ENCODE peak calls at places on chromosomes 5 and 9, in eight cellular contexts. P, T, N, J, R, I, Z and A are unnamed samples.
A peak's percentile ranks its signal among the peaks of the same experiment; 100 is the strongest.

GRCh38 chr9:110446171-110446570 is 108.5 kb upstream of the TXNDC8 start:
- DNase-seq in P (no peak), T (no peak), N (no peak), J (no peak), R (no peak), I (no peak), Z (no peak), A (no peak)

GRCh38 chr5:148915224-148915803 is 88.9 kb downstream of the ADRB2 start:
- DNase-seq in P (no peak), T (no peak), N (no peak), J (no peak), R (no peak), I (no peak), Z (no peak), A (no peak)

GRCh38 chr9:127698985-127699670 is 7.7 kb upstream of the CFAP157 start:
- DNase-seq in P (peak; percentile 99), T (peak; percentile 96), N (peak; percentile 96), J (peak; percentile 98), R (peak; percentile 99), I (peak; percentile 73), Z (peak; percentile 96), A (peak; percentile 97)

GRCh38 chr9:107711528-107711927 is 222.0 kb upstream of the KLF4 start:
- DNase-seq in P (peak; percentile 40), T (peak; percentile 26), N (no peak), J (peak; percentile 45), R (no peak), I (no peak), Z (peak; percentile 88), A (peak; percentile 15)

GRCh38 chr9:19156805-19157204 is 29.5 kb upstream of the PLIN2 start:
- DNase-seq in P (peak; percentile 64), T (peak; percentile 26), N (no peak), J (no peak), R (peak; percentile 68), I (no peak), Z (no peak), A (no peak)

GRCh38 chr9:122126340-122127333 is 32.9 kb downstream of the NDUFA8 start:
- DNase-seq in P (no peak), T (no peak), N (no peak), J (no peak), R (peak; percentile 62), I (no peak), Z (no peak), A (no peak)

GRCh38 chr5:45038366-45038987 is 229.7 kb downstream of the MRPS30 start:
- DNase-seq in P (no peak), T (no peak), N (no peak), J (peak; percentile 3), R (no peak), I (no peak), Z (peak; percentile 55), A (no peak)

GRCh38 chr9:121863931-121864330 is 212.5 kb downstream of the DAB2IP start:
- DNase-seq in P (no peak), T (no peak), N (no peak), J (no peak), R (no peak), I (no peak), Z (no peak), A (no peak)

GRCh38 chr5:174601937-174602336 is 122.4 kb upstream of the MSX2 start:
- DNase-seq in P (no peak), T (no peak), N (no peak), J (no peak), R (no peak), I (no peak), Z (no peak), A (no peak)

GRCh38 chr5:40716000-40716399 is 36.3 kb downstream of the PTGER4 start:
- DNase-seq in P (no peak), T (no peak), N (no peak), J (no peak), R (no peak), I (no peak), Z (no peak), A (no peak)

GRCh38 chr9:111548623-111549022 is 23.6 kb downstream of the ZNF483 start:
- DNase-seq in P (no peak), T (no peak), N (no peak), J (no peak), R (no peak), I (no peak), Z (no peak), A (no peak)
- H3K9me3 ChIP-seq in P (peaks cover 4% of the 10 kb centered on the region), T (no peaks in the 10 kb centered on the region), N (peaks cover 36% of the 10 kb centered on the region), J (peaks cover 92% of the 10 kb centered on the region), R (peaks cover 40% of the 10 kb centered on the region), I (peaks cover 3% of the 10 kb centered on the region), Z (peaks cover 40% of the 10 kb centered on the region), A (peaks cover 99% of the 10 kb centered on the region)

GRCh38 chr9:81610739-81611107 is 78.6 kb downstream of the TLE1 start:
- DNase-seq in P (no peak), T (no peak), N (no peak), J (no peak), R (no peak), I (no peak), Z (no peak), A (no peak)

GRCh38 chr9:81611664-81612063 is 77.7 kb downstream of the TLE1 start:
- DNase-seq in P (no peak), T (no peak), N (no peak), J (no peak), R (no peak), I (no peak), Z (no peak), A (no peak)

GRCh38 chr9:81616141-81616540 is 73.2 kb downstream of the TLE1 start:
- DNase-seq in P (no peak), T (no peak), N (no peak), J (no peak), R (no peak), I (no peak), Z (no peak), A (no peak)

GRCh38 chr9:81614335-81614734 is 75.0 kb downstream of the TLE1 start:
- DNase-seq in P (no peak), T (no peak), N (no peak), J (no peak), R (no peak), I (no peak), Z (no peak), A (no peak)

DNA sequence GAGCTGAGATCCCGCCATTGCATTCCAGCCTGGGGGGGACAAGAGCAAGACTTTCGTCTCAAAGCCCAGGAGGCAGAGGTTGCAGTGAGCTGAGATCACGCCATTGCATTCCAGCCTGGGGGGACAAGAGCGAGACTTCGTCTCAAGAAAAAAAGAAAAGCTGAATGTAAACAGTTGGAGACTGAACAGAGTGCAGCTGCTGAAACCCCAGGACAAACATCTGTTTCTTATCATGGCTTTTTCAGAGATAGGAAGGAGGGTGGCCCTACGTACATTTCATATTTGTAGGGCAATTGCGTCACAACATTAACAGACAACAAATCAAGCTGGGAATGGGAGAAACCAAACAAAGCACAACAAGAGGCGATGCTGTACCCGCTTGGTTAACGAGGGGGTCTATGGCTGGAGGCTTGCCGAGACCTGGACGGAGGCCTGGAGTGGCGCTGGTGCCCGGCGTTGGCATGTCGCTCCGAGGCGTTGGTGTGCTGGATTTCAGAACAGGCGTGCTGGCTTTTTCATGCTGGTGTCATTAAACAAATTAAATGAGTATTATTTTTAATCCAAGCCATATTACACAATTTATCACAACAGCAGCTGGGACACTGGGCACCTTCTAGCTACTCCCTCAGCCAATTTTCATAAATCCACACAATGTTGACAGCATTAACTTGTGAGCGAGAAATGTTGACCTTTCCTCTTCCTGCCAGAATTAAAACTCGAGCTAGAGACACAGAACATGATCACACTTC is 76.2 kb downstream of the TLE1 start:
- DNase-seq in P (no peak), T (peak; percentile 75), N (no peak), J (no peak), R (peak; percentile 92), I (no peak), Z (no peak), A (peak; percentile 42)
- TF ChIP-seq POLR2A in P (no peak), T (no peak), N (no peak), J (no peak), R (no peak), I (no peak), Z (no peak), A (no peak)

GRCh38 chr9:97237311-97237786 is 70.1 kb upstream of the CCDC180 start:
- DNase-seq in P (no peak), T (no peak), N (no peak), J (no peak), R (no peak), I (no peak), Z (no peak), A (no peak)
- H3K4me3 ChIP-seq in P (peak overlapping the region; percentile 87), T (peak overlapping the region; percentile 67), N (peak overlapping the region; percentile 60), J (peak overlapping the region; percentile 59), R (peak overlapping the region; percentile 48), I (no peak overlapping the region), Z (peak overlapping the region; percentile 65), A (peak overlapping the region; percentile 49)

DNA sequence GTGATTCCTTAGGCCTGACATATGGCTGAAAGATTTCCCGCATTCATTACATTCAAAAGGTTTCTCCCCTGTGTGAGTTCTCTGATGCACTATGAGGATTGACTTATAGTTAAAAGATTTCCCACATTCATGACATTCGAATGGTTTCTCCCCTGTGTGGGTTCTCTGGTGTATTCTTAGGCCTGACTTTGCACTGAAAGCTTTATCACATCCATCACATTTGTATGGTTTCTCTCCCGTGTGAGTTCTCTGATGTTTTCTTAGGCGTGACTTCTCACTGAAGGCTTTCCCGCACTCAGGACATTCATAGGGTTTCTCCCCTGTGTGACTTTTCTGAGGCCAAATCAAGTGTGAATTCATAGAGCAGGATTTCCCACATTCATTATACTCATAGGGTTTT is 35.8 kb downstream of the ZNF782 start:
- DNase-seq in P (no peak), T (no peak), N (no peak), J (no peak), R (no peak), I (no peak), Z (no peak), A (no peak)
- H3K9me3 ChIP-seq in P (peaks cover 12% of the 10 kb centered on the region), T (peaks cover 3% of the 10 kb centered on the region), N (peaks cover 76% of the 10 kb centered on the region), J (peaks cover 96% of the 10 kb centered on the region), R (peaks cover 52% of the 10 kb centered on the region), I (peaks cover 49% of the 10 kb centered on the region), Z (peaks cover 60% of the 10 kb centered on the region), A (peaks cover 8% of the 10 kb centered on the region)